ENCODE peak calls at places on chromosomes 1 and 21, in eight cellular contexts. Z is brain microvascular endothelial cell, H is chondrocyte, V is K562, L is suprapubic skin, A is neural progenitor cell, R is AG09319, F is nephron progenitor cell. G is an unnamed sample.

GRCh38 chr21:41425954-41426655 is at the start of gene MX1:
- DNase-seq in Z (peak; percentile 38), H (no peak), R (peak; percentile 12), V (no peak), A (peak; percentile 52), L (peak; percentile 91), F (peak; percentile 44), G (peak; percentile 39)

GRCh38 chr21:26790289-26790688 is 54.9 kb downstream of the ADAMTS1 start:
- DNase-seq in L (no peak), R (no peak), F (no peak), Z (no peak), H (no peak), A (no peak), V (no peak), G (no peak)

GRCh38 chr1:209421186-209421585 is 162.3 kb upstream of the CAMK1G start:
- DNase-seq in L (no peak), F (no peak), Z (no peak), R (no peak), A (no peak), H (no peak), V (no peak), G (no peak)

GRCh38 chr21:46096997-46097825 is 701 bp upstream of the COL6A2 start:
- DNase-seq in F (no peak), H (peak; percentile 92), R (no peak), V (no peak), L (no peak), A (no peak), Z (no peak), G (no peak)

GRCh38 chr1:40060351-40060750 is 19.8 kb downstream of the CAP1 start:
- DNase-seq in V (no peak), R (no peak), H (no peak), A (no peak), L (no peak), Z (no peak), F (no peak), G (no peak)

GRCh38 chr1:181482521-181483083 is 715 bp upstream of the CACNA1E start:
- DNase-seq in A (peak; percentile 85), H (no peak), F (peak; percentile 81), Z (no peak), R (no peak), V (peak; percentile 36), L (no peak), G (no peak)

GRCh38 chr21:14259669-14260458 is 43.9 kb downstream of the RBM11 start:
- DNase-seq in R (peak; percentile 8), A (peak; percentile 69), H (no peak), Z (peak; percentile 31), L (no peak), V (peak; percentile 72), F (peak; percentile 14), G (peak; percentile 81)

GRCh38 chr1:57204091-57204490 is 219.8 kb downstream of the DAB1 start:
- DNase-seq in A (no peak), F (no peak), V (no peak), H (no peak), R (no peak), L (no peak), Z (no peak), G (no peak)

GRCh38 chr1:12368646-12369045 is 138.8 kb downstream of the VPS13D start:
- DNase-seq in R (no peak), F (no peak), L (no peak), V (no peak), Z (peak; percentile 24), H (no peak), A (no peak), G (peak; percentile 23)

GRCh38 chr21:41958886-41959563 is 5.2 kb upstream of the C2CD2 start:
- DNase-seq in F (no peak), A (no peak), R (no peak), V (no peak), H (peak; percentile 88), Z (no peak), L (no peak), G (no peak)

GRCh38 chr21:41823166-41823565 is 56.0 kb downstream of the PRDM15 start:
- DNase-seq in Z (no peak), L (no peak), H (no peak), V (no peak), F (no peak), A (no peak), R (no peak), G (no peak)

GRCh38 chr21:33111577-33111976 is 41.6 kb downstream of the OLIG1 start:
- DNase-seq in F (no peak), R (no peak), Z (no peak), A (no peak), V (no peak), L (no peak), H (no peak), G (no peak)

GRCh38 chr21:29121759-29122158 is 8.7 kb upstream of the MAP3K7CL start:
- DNase-seq in V (no peak), L (no peak), H (no peak), F (no peak), Z (no peak), A (no peak), R (no peak), G (no peak)

GRCh38 chr21:29117372-29117955 is 13.0 kb upstream of the MAP3K7CL start:
- DNase-seq in R (no peak), Z (no peak), L (no peak), H (no peak), A (no peak), V (no peak), F (no peak), G (no peak)

GRCh38 chr21:29114765-29115164 is 15.7 kb upstream of the MAP3K7CL start:
- DNase-seq in A (peak; percentile 24), Z (peak; percentile 89), L (no peak), V (no peak), F (no peak), H (no peak), R (peak; percentile 23), G (peak; percentile 100)

DNA sequence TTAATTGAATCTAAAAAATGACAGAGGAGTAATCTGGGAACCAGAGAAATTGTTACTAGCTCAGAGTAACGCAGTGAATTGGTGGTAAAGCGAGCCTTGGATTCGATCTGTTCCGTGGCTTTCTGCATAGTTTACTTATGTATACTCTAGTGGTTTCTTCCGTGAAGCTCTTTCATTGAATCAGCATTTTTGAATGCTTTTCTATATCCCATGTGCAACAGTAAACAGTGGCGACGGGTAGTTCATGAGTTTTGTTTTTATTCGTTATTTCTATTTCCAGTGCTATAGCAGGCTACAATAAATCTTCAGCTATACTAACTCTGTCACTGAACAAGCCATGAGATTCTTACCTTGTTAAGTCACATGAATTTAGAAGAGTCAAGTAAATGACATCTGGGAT is 14.5 kb upstream of the MAP3K7CL start:
- DNase-seq in Z (no peak), R (no peak), H (no peak), F (no peak), A (no peak), V (no peak), L (no peak), G (peak; percentile 16)
- TF ChIP-seq CTCF in Z (no peak), R (no peak), H (no peak), F (no peak), A (no peak), V (no peak), L (no peak), G (no peak)

GRCh38 chr1:83994111-83994510 is 4.8 kb downstream of the TTLL7 start:
- DNase-seq in Z (no peak), H (no peak), F (no peak), R (no peak), A (no peak), V (no peak), L (no peak), G (no peak)

GRCh38 chr1:83995649-83996048 is 3.3 kb downstream of the TTLL7 start:
- DNase-seq in R (no peak), F (no peak), Z (no peak), A (no peak), V (no peak), L (no peak), H (no peak), G (no peak)

GRCh38 chr1:83996175-83996574 is 2.8 kb downstream of the TTLL7 start:
- DNase-seq in H (no peak), L (no peak), A (no peak), V (no peak), R (no peak), Z (no peak), F (no peak), G (no peak)

GRCh38 chr1:83985048-83985447 is 13.9 kb downstream of the TTLL7 start:
- DNase-seq in Z (no peak), A (no peak), R (no peak), F (no peak), V (no peak), H (no peak), L (no peak), G (no peak)

DNA sequence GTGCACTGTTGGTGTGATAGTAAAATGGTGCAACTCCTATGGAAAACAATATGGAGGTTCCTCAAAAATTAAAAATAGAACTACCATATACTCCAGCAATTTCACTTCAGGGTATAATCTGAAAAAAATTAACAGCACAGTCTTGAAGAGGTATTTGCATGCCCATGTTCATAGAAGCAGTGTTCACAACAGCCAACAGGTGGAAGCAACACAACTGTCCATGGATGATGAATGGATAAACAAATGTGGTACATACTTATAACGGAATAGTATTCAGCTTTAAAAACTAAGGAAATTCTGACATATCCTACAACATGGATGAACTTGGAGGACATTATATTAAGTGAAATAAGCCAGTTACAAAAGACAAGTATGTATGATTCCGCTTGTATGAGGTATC is 8.2 kb downstream of the TTLL7 start:
- DNase-seq in F (no peak), H (no peak), Z (no peak), A (no peak), L (no peak), V (no peak), R (no peak), G (peak; percentile 28)
- TF ChIP-seq CTCF in F (no peak), H (peak; percentile 24), Z (no peak), A (no peak), L (no peak), V (no peak), R (no peak), G (peak; percentile 22)

GRCh38 chr1:34591751-34592629 is 162.9 kb upstream of the GJB5 start:
- DNase-seq in H (no peak), A (no peak), V (peak; percentile 14), Z (no peak), F (no peak), R (no peak), L (no peak), G (no peak)
- TF ChIP-seq CTCF in H (no peak), A (no peak), V (peak; percentile 27), Z (no peak), F (no peak), R (peak; percentile 20), L (no peak), G (no peak)

GRCh38 chr1:43637267-43637666 is 12.7 kb upstream of the KDM4A start:
- DNase-seq in V (no peak), A (no peak), R (no peak), F (no peak), L (no peak), Z (no peak), H (no peak), G (no peak)

GRCh38 chr1:43636006-43636641 is 13.8 kb upstream of the KDM4A start:
- DNase-seq in V (no peak), A (no peak), L (no peak), R (no peak), Z (no peak), F (no peak), H (no peak), G (no peak)

GRCh38 chr1:43644558-43644957 is 5.4 kb upstream of the KDM4A start:
- DNase-seq in L (no peak), H (no peak), F (no peak), R (no peak), Z (no peak), V (no peak), A (no peak), G (no peak)

GRCh38 chr1:43645461-43645860 is 4.5 kb upstream of the KDM4A start:
- DNase-seq in R (no peak), A (no peak), H (no peak), Z (no peak), F (no peak), L (no peak), V (no peak), G (no peak)

GRCh38 chr1:43639990-43640794 is 9.8 kb upstream of the KDM4A start:
- DNase-seq in L (no peak), A (no peak), H (no peak), F (no peak), V (no peak), R (no peak), Z (no peak), G (no peak)
- TF ChIP-seq CTCF in L (no peak), A (no peak), H (no peak), F (no peak), V (no peak), R (no peak), Z (no peak), G (no peak)

G was measured in choroid plexus epithelial cell.